ENCODE peak calls at places on chromosome 22, in five cellular contexts. One of them, this sample, is unnamed.

GRCh38 chr22:44994399-44995281 is 15.2 kb downstream of the PHF21B start:
- DNase-seq in H4: peak; percentile 42
- DNase-seq in nucleus accumbens: no peak
- DNase-seq in AG20443: no peak
- DNase-seq in amniotic stem cell: no peak
- DNase-seq in this sample: no peak

GRCh38 chr22:20779813-20780148 is 5.9 kb downstream of the SERPIND1 start:
- DNase-seq in nucleus accumbens: no peak
- DNase-seq in H4: no peak
- DNase-seq in amniotic stem cell: no peak
- DNase-seq in AG20443: no peak
- DNase-seq in this sample: no peak

GRCh38 chr22:29032014-29032475 is 29.6 kb downstream of the C22orf31 start:
- DNase-seq in amniotic stem cell: no peak
- DNase-seq in AG20443: no peak
- DNase-seq in H4: no peak
- DNase-seq in nucleus accumbens: no peak
- DNase-seq in this sample: no peak

GRCh38 chr22:26544489-26544888 is 32.2 kb upstream of the TFIP11 start:
- DNase-seq in amniotic stem cell: no peak
- DNase-seq in AG20443: no peak
- DNase-seq in H4: no peak
- DNase-seq in nucleus accumbens: no peak
- DNase-seq in this sample: no peak

GRCh38 chr22:29260031-29260560 is 7.7 kb downstream of the RHBDD3 start:
- DNase-seq in AG20443: no peak
- DNase-seq in nucleus accumbens: no peak
- DNase-seq in amniotic stem cell: no peak
- DNase-seq in H4: no peak
- DNase-seq in this sample: no peak

GRCh38 chr22:25235547-25236290 is 16.3 kb downstream of the CRYBB2 start:
- DNase-seq in H4: peak; percentile 68
- DNase-seq in amniotic stem cell: peak; percentile 8
- DNase-seq in nucleus accumbens: peak; percentile 14
- DNase-seq in AG20443: peak; percentile 96
- DNase-seq in this sample: peak; percentile 46

GRCh38 chr22:48884292-48884691 is 943.4 kb downstream of the BRD1 start:
- DNase-seq in nucleus accumbens: no peak
- DNase-seq in H4: no peak
- DNase-seq in amniotic stem cell: no peak
- DNase-seq in AG20443: no peak
- DNase-seq in this sample: no peak

GRCh38 chr22:44045171-44045570 is 21.1 kb downstream of the PARVB start:
- DNase-seq in H4: no peak
- DNase-seq in nucleus accumbens: no peak
- DNase-seq in AG20443: no peak
- DNase-seq in amniotic stem cell: peak; percentile 51
- DNase-seq in this sample: no peak

GRCh38 chr22:27962268-27963191 is 43.5 kb upstream of the PITPNB start:
- DNase-seq in H4: no peak
- DNase-seq in amniotic stem cell: no peak
- DNase-seq in AG20443: peak; percentile 29
- DNase-seq in nucleus accumbens: no peak
- DNase-seq in this sample: no peak

GRCh38 chr22:35380537-35381423 is at the start of gene HMOX1:
- DNase-seq in amniotic stem cell: peak; percentile 72
- DNase-seq in AG20443: peak; percentile 95
- DNase-seq in H4: peak; percentile 67
- DNase-seq in nucleus accumbens: peak; percentile 68
- DNase-seq in this sample: no peak

GRCh38 chr22:28600546-28601143 is 79.0 kb downstream of the TTC28 start:
- DNase-seq in AG20443: peak; percentile 40
- DNase-seq in nucleus accumbens: no peak
- DNase-seq in H4: peak; percentile 17
- DNase-seq in amniotic stem cell: peak; percentile 22
- DNase-seq in this sample: no peak

GRCh38 chr22:47517062-47517461 is 754.6 kb downstream of the TBC1D22A start:
- DNase-seq in AG20443: no peak
- DNase-seq in nucleus accumbens: no peak
- DNase-seq in amniotic stem cell: no peak
- DNase-seq in H4: no peak
- DNase-seq in this sample: no peak

GRCh38 chr22:42885446-42885845 is 28.4 kb upstream of the ARFGAP3 start:
- DNase-seq in AG20443: peak; percentile 86
- DNase-seq in nucleus accumbens: no peak
- DNase-seq in amniotic stem cell: no peak
- DNase-seq in H4: no peak
- DNase-seq in this sample: no peak

GRCh38 chr22:38352436-38352835 is 35.2 kb upstream of the CSNK1E start:
- DNase-seq in AG20443: no peak
- DNase-seq in H4: no peak
- DNase-seq in amniotic stem cell: no peak
- DNase-seq in nucleus accumbens: no peak
- DNase-seq in this sample: no peak

GRCh38 chr22:42080287-42080686 is 787 bp downstream of the SMDT1 start:
- DNase-seq in nucleus accumbens: no peak
- DNase-seq in amniotic stem cell: peak; percentile 5
- DNase-seq in AG20443: peak; percentile 43
- DNase-seq in H4: no peak
- DNase-seq in this sample: no peak

GRCh38 chr22:38774496-38775166 is 18.8 kb upstream of the SUN2 start:
- DNase-seq in nucleus accumbens: no peak
- DNase-seq in AG20443: no peak
- DNase-seq in amniotic stem cell: no peak
- DNase-seq in H4: no peak
- DNase-seq in this sample: no peak

GRCh38 chr22:45537734-45538181 is 35.1 kb downstream of the FBLN1 start:
- DNase-seq in H4: peak; percentile 47
- DNase-seq in AG20443: peak; percentile 77
- DNase-seq in amniotic stem cell: peak; percentile 52
- DNase-seq in nucleus accumbens: peak; percentile 36
- DNase-seq in this sample: no peak

GRCh38 chr22:24437820-24438328 is 10.5 kb downstream of the ADORA2A start:
- DNase-seq in nucleus accumbens: no peak
- DNase-seq in H4: no peak
- DNase-seq in AG20443: no peak
- DNase-seq in amniotic stem cell: no peak
- DNase-seq in this sample: no peak

GRCh38 chr22:36068776-36069344 is 40.2 kb upstream of the RBFOX2 start:
- DNase-seq in amniotic stem cell: no peak
- DNase-seq in nucleus accumbens: no peak
- DNase-seq in AG20443: no peak
- DNase-seq in H4: no peak
- DNase-seq in this sample: no peak

GRCh38 chr22:24067587-24068376 is 56.7 kb downstream of the CABIN1 start:
- DNase-seq in H4: no peak
- DNase-seq in nucleus accumbens: no peak
- DNase-seq in amniotic stem cell: no peak
- DNase-seq in AG20443: no peak
- DNase-seq in this sample: no peak

GRCh38 chr22:23551385-23551784 is 28.7 kb downstream of the IGLL1 start:
- DNase-seq in AG20443: no peak
- DNase-seq in nucleus accumbens: no peak
- DNase-seq in amniotic stem cell: no peak
- DNase-seq in H4: no peak
- DNase-seq in this sample: no peak

GRCh38 chr22:39353346-39353745 is 3.6 kb downstream of the SYNGR1 start:
- DNase-seq in amniotic stem cell: no peak
- DNase-seq in H4: no peak
- DNase-seq in AG20443: no peak
- DNase-seq in nucleus accumbens: no peak
- DNase-seq in this sample: no peak

GRCh38 chr22:25766418-25766817 is 24.4 kb downstream of the MYO18B start:
- DNase-seq in amniotic stem cell: no peak
- DNase-seq in H4: no peak
- DNase-seq in AG20443: no peak
- DNase-seq in nucleus accumbens: no peak
- DNase-seq in this sample: no peak

GRCh38 chr22:47781024-47781423 is 1018.6 kb downstream of the TBC1D22A start:
- DNase-seq in amniotic stem cell: no peak
- DNase-seq in AG20443: no peak
- DNase-seq in nucleus accumbens: no peak
- DNase-seq in H4: no peak
- DNase-seq in this sample: no peak

GRCh38 chr22:49812838-49813237 is 14.8 kb downstream of the BRD1 start:
- DNase-seq in AG20443: peak; percentile 69
- DNase-seq in amniotic stem cell: no peak
- DNase-seq in H4: no peak
- DNase-seq in nucleus accumbens: no peak
- DNase-seq in this sample: no peak

GRCh38 chr22:46572911-46573780 is 35.7 kb upstream of the CELSR1 start:
- DNase-seq in H4: no peak
- DNase-seq in nucleus accumbens: no peak
- DNase-seq in amniotic stem cell: no peak
- DNase-seq in AG20443: no peak
- DNase-seq in this sample: no peak

GRCh38 chr22:43042101-43042780 is 27.3 kb upstream of the PACSIN2 start:
- DNase-seq in H4: peak; percentile 86
- DNase-seq in AG20443: no peak
- DNase-seq in nucleus accumbens: no peak
- DNase-seq in amniotic stem cell: no peak
- DNase-seq in this sample: no peak

GRCh38 chr22:47901911-47902310 is 1139.5 kb downstream of the TBC1D22A start:
- DNase-seq in H4: no peak
- DNase-seq in nucleus accumbens: no peak
- DNase-seq in AG20443: no peak
- DNase-seq in amniotic stem cell: no peak
- DNase-seq in this sample: no peak

GRCh38 chr22:37529652-37530345 is 10.6 kb upstream of the CARD10 start:
- DNase-seq in nucleus accumbens: no peak
- DNase-seq in AG20443: no peak
- DNase-seq in amniotic stem cell: no peak
- DNase-seq in H4: no peak
- DNase-seq in this sample: no peak

GRCh38 chr22:28903080-28903479 is 19.7 kb downstream of the ZNRF3 start:
- DNase-seq in AG20443: no peak
- DNase-seq in amniotic stem cell: no peak
- DNase-seq in nucleus accumbens: no peak
- DNase-seq in H4: no peak
- DNase-seq in this sample: no peak

GRCh38 chr22:38230108-38230825 is 28.5 kb downstream of the MAFF start:
- DNase-seq in AG20443: peak; percentile 74
- DNase-seq in H4: peak; percentile 68
- DNase-seq in nucleus accumbens: no peak
- DNase-seq in amniotic stem cell: no peak
- DNase-seq in this sample: no peak

This sample was measured in HS-27A.